ENCODE peak calls at places on chromosomes 7 and 10, in ten cellular contexts. J is K562, B is GM23338, D is spleen, X is GM06990, T is body of pancreas, L is HFF-Myc, K is fibroblast of the aortic adventitia, H is AG10803, I is pancreas. M is an unnamed sample.

GRCh38 chr7:30164567-30164966 is 29.8 kb downstream of the MTURN start:
- DNase-seq in X (peak; percentile 34), K (peak; percentile 76), I (no peak), J (peak; percentile 37), H (peak; percentile 65), B (peak; percentile 87), T (no peak), D (no peak), L (no peak), M (no peak)

GRCh38 chr10:29619273-29619672 is 15.5 kb downstream of the SVIL start:
- DNase-seq in J (no peak), D (no peak), X (no peak), B (no peak), H (peak; percentile 19), T (no peak), K (peak; percentile 74), I (no peak), L (no peak), M (no peak)

GRCh38 chr7:119127706-119128105 is 903.2 kb downstream of the ANKRD7 start:
- DNase-seq in T (no peak), I (no peak), K (no peak), D (no peak), B (no peak), L (no peak), X (no peak), H (no peak), J (no peak), M (no peak)

GRCh38 chr7:67738145-67738544 is 741.5 kb downstream of the TYW1 start:
- DNase-seq in K (no peak), L (no peak), I (no peak), H (no peak), J (no peak), X (no peak), T (no peak), D (no peak), B (no peak), M (no peak)

GRCh38 chr10:673492-673891 is 16.0 kb downstream of the DIP2C start:
- DNase-seq in X (no peak), L (no peak), H (no peak), T (no peak), J (no peak), D (no peak), K (no peak), B (no peak), I (no peak), M (no peak)

GRCh38 chr7:81761821-81762220 is 8.0 kb downstream of the HGF start:
- DNase-seq in H (no peak), L (no peak), D (no peak), J (no peak), T (no peak), X (no peak), B (peak; percentile 61), K (no peak), I (no peak), M (no peak)

GRCh38 chr7:133807610-133808543 is 319.3 kb upstream of the LRGUK start:
- DNase-seq in J (no peak), I (no peak), T (no peak), B (no peak), X (no peak), K (no peak), D (no peak), H (no peak), L (no peak), M (no peak)

GRCh38 chr10:103736763-103737162 is 118.6 kb downstream of the SH3PXD2A start:
- DNase-seq in J (peak; percentile 58), X (no peak), D (no peak), H (no peak), I (no peak), T (no peak), K (no peak), B (peak; percentile 95), L (no peak), M (no peak)

GRCh38 chr7:104878577-104878976 is 135.4 kb upstream of the KMT2E start:
- DNase-seq in J (no peak), H (no peak), I (no peak), K (no peak), D (no peak), T (no peak), X (peak; percentile 24), L (no peak), B (no peak), M (no peak)

GRCh38 chr7:151120896-151121295 is 34.6 kb downstream of the AGAP3 start:
- DNase-seq in I (no peak), J (no peak), H (no peak), B (no peak), T (no peak), D (no peak), K (no peak), X (no peak), L (no peak), M (peak; percentile 17)

GRCh38 chr7:98211221-98211675 is at the start of gene BHLHA15:
- DNase-seq in D (peak; percentile 85), X (peak; percentile 52), B (peak; percentile 68), I (peak; percentile 95), L (no peak), J (peak; percentile 71), H (no peak), T (peak; percentile 93), K (no peak), M (no peak)

GRCh38 chr10:129765664-129766550 is 198.2 kb downstream of the EBF3 start:
- DNase-seq in J (no peak), B (no peak), K (no peak), X (no peak), I (peak; percentile 38), H (no peak), D (peak; percentile 62), L (no peak), T (no peak), M (no peak)

GRCh38 chr10:68597407-68597806 is 37.3 kb downstream of the TET1 start:
- DNase-seq in X (no peak), I (no peak), L (no peak), D (no peak), K (no peak), J (no peak), H (no peak), T (no peak), B (no peak), M (no peak)

GRCh38 chr10:132363921-132364593 is 32.1 kb downstream of the LRRC27 start:
- DNase-seq in L (no peak), J (peak; percentile 41), T (no peak), X (no peak), D (peak; percentile 41), H (peak; percentile 16), K (no peak), I (peak; percentile 22), B (no peak), M (no peak)

GRCh38 chr10:64731016-64731415 is 1209.8 kb downstream of the REEP3 start:
- DNase-seq in I (no peak), L (no peak), D (no peak), J (no peak), K (no peak), B (no peak), H (no peak), T (no peak), X (no peak), M (no peak)

GRCh38 chr10:64732372-64732715 is 1211.1 kb downstream of the REEP3 start:
- DNase-seq in J (no peak), K (no peak), T (no peak), X (no peak), B (no peak), L (no peak), D (no peak), H (no peak), I (no peak), M (no peak)

GRCh38 chr10:64738462-64738861 is 1217.3 kb downstream of the REEP3 start:
- DNase-seq in T (no peak), H (no peak), D (no peak), I (no peak), K (no peak), X (no peak), B (no peak), J (no peak), L (no peak), M (no peak)

GRCh38 chr10:64733980-64734379 is 1212.8 kb downstream of the REEP3 start:
- DNase-seq in D (no peak), B (peak; percentile 47), I (no peak), L (no peak), X (no peak), K (no peak), T (peak; percentile 20), H (no peak), J (no peak), M (no peak)
- TF ChIP-seq CTCF in D (peak; percentile 22), B (peak; percentile 62), I (no peak), L (no peak), X (peak; percentile 25), K (no peak), T (peak; percentile 53), H (no peak), J (peak; percentile 38), M (no peak)

GRCh38 chr10:17233534-17233933 is 5.5 kb downstream of the VIM start:
- DNase-seq in T (peak; percentile 45), L (no peak), J (no peak), B (no peak), H (peak; percentile 66), I (no peak), D (no peak), X (no peak), K (peak; percentile 59), M (peak; percentile 25)
- H3K4me3 ChIP-seq in T (no peak overlapping the region), L (peak overlapping the region; percentile 99), J (no peak overlapping the region), B (no peak overlapping the region), H (peak overlapping the region; percentile 99), I (no peak overlapping the region), D (peak overlapping the region; percentile 99), X (no peak overlapping the region), K (peak overlapping the region; percentile 98), M (no peak overlapping the region)

GRCh38 chr7:4483851-4484250 is 198.2 kb upstream of the FOXK1 start:
- DNase-seq in K (no peak), I (no peak), D (no peak), B (no peak), X (no peak), J (no peak), T (no peak), L (no peak), H (no peak), M (no peak)

GRCh38 chr7:4484545-4484944 is 197.6 kb upstream of the FOXK1 start:
- DNase-seq in K (no peak), I (no peak), D (no peak), J (no peak), X (no peak), L (no peak), B (no peak), H (no peak), T (no peak), M (no peak)

GRCh38 chr7:4479367-4480039 is 202.6 kb upstream of the FOXK1 start:
- DNase-seq in B (peak; percentile 94), I (no peak), D (no peak), K (no peak), T (peak; percentile 17), J (peak; percentile 64), H (no peak), L (peak; percentile 3), X (no peak), M (no peak)
- TF ChIP-seq CTCF in B (peak; percentile 78), I (peak; percentile 35), D (peak; percentile 48), K (no peak), T (peak; percentile 45), J (peak; percentile 58), H (no peak), L (no peak), X (peak; percentile 25), M (no peak)

DNA sequence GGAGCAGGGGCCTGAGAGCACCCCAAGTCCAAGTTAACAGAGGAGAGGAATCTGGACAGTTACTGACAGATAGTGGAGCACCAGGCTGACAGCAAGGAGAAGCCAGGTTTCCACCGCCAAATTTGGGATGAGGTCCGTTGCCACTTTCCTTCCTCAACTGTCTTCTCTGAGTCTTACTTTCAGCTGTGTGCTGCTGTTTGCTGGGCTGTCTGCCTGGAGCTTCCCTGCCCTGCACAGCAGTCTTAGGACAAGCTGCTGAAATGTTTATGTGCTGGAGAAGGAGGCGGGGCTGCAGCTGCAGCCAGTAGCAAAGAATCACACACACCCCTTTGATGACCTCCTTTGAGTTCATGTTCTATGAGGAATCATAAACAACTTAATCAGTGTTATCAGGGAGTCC is 17.4 kb upstream of the CYP3A7 start:
- DNase-seq in L (no peak), J (no peak), B (no peak), T (peak; percentile 71), H (peak; percentile 5), D (no peak), I (no peak), K (no peak), X (no peak), M (no peak)
- H3K4me3 ChIP-seq in L (no peak overlapping the region), J (no peak overlapping the region), B (no peak overlapping the region), T (no peak overlapping the region), H (no peak overlapping the region), D (no peak overlapping the region), I (no peak overlapping the region), K (no peak overlapping the region), X (no peak overlapping the region), M (no peak overlapping the region)

M was measured in CD8-positive, alpha-beta T cell.